ENCODE peak calls at places on chromosomes 5 and 9, in nine cellular contexts. One of them, this sample, is unnamed. For H3K9me3, the result is how much of the 10 kb centered on the place peaks cover.

GRCh38 chr5:169142264-169142970 is 158.5 kb downstream of the SLIT3 start:
- DNase-seq in neural progenitor cell: no peak
- DNase-seq in PC-9: no peak
- DNase-seq in RWPE2: no peak
- DNase-seq in GM23248: no peak
- DNase-seq in CD8-positive, alpha-beta T cell: no peak
- DNase-seq in cardiac muscle cell: no peak
- DNase-seq in stomach: peak
- DNase-seq in heart left ventricle: peak
- DNase-seq in this sample: peak

GRCh38 chr9:109248133-109248581 is 72.7 kb downstream of the EPB41L4B start:
- DNase-seq in neural progenitor cell: no peak
- DNase-seq in PC-9: no peak
- DNase-seq in RWPE2: no peak
- DNase-seq in GM23248: peak
- DNase-seq in CD8-positive, alpha-beta T cell: no peak
- DNase-seq in cardiac muscle cell: no peak
- DNase-seq in stomach: no peak
- DNase-seq in heart left ventricle: no peak
- DNase-seq in this sample: peak

GRCh38 chr5:149053027-149053705 is 9.7 kb downstream of the SH3TC2 start:
- DNase-seq in neural progenitor cell: peak
- DNase-seq in PC-9: no peak
- DNase-seq in RWPE2: no peak
- DNase-seq in GM23248: peak
- DNase-seq in CD8-positive, alpha-beta T cell: no peak
- DNase-seq in cardiac muscle cell: peak
- DNase-seq in stomach: no peak
- DNase-seq in heart left ventricle: no peak
- DNase-seq in this sample: no peak

GRCh38 chr5:179312557-179313235 is 32.6 kb downstream of the ADAMTS2 start:
- DNase-seq in neural progenitor cell: no peak
- DNase-seq in PC-9: no peak
- DNase-seq in RWPE2: peak
- DNase-seq in GM23248: no peak
- DNase-seq in CD8-positive, alpha-beta T cell: no peak
- DNase-seq in cardiac muscle cell: no peak
- DNase-seq in stomach: no peak
- DNase-seq in heart left ventricle: no peak
- DNase-seq in this sample: peak

GRCh38 chr9:18238752-18239151 is 235.2 kb upstream of the ADAMTSL1 start:
- DNase-seq in neural progenitor cell: no peak
- DNase-seq in PC-9: no peak
- DNase-seq in RWPE2: no peak
- DNase-seq in GM23248: peak
- DNase-seq in CD8-positive, alpha-beta T cell: no peak
- DNase-seq in cardiac muscle cell: no peak
- DNase-seq in stomach: no peak
- DNase-seq in heart left ventricle: no peak
- DNase-seq in this sample: no peak

GRCh38 chr9:97830884-97831829 is 21.9 kb upstream of the FOXE1 start:
- DNase-seq in neural progenitor cell: no peak
- DNase-seq in PC-9: no peak
- DNase-seq in RWPE2: no peak
- DNase-seq in GM23248: no peak
- DNase-seq in CD8-positive, alpha-beta T cell: no peak
- DNase-seq in cardiac muscle cell: peak
- DNase-seq in stomach: no peak
- DNase-seq in heart left ventricle: no peak
- DNase-seq in this sample: no peak

GRCh38 chr5:99191181-99191775 is 262.5 kb upstream of the CHD1 start:
- DNase-seq in neural progenitor cell: no peak
- DNase-seq in PC-9: no peak
- DNase-seq in RWPE2: no peak
- DNase-seq in GM23248: peak
- DNase-seq in CD8-positive, alpha-beta T cell: no peak
- DNase-seq in cardiac muscle cell: no peak
- DNase-seq in stomach: no peak
- DNase-seq in heart left ventricle: no peak
- DNase-seq in this sample: no peak

GRCh38 chr9:83965350-83966208 is 14.4 kb downstream of the HNRNPK start:
- DNase-seq in neural progenitor cell: no peak
- DNase-seq in PC-9: no peak
- DNase-seq in RWPE2: no peak
- DNase-seq in GM23248: no peak
- DNase-seq in CD8-positive, alpha-beta T cell: no peak
- DNase-seq in cardiac muscle cell: no peak
- DNase-seq in stomach: no peak
- DNase-seq in heart left ventricle: no peak
- DNase-seq in this sample: no peak

GRCh38 chr5:176167800-176168199 is 70.4 kb upstream of the SIMC1 start:
- DNase-seq in neural progenitor cell: peak
- DNase-seq in PC-9: no peak
- DNase-seq in RWPE2: no peak
- DNase-seq in GM23248: peak
- DNase-seq in CD8-positive, alpha-beta T cell: no peak
- DNase-seq in cardiac muscle cell: peak
- DNase-seq in stomach: no peak
- DNase-seq in heart left ventricle: no peak
- DNase-seq in this sample: no peak

GRCh38 chr5:109619661-109620060 is 70.1 kb upstream of the MAN2A1 start:
- DNase-seq in neural progenitor cell: no peak
- DNase-seq in PC-9: no peak
- DNase-seq in RWPE2: no peak
- DNase-seq in GM23248: no peak
- DNase-seq in CD8-positive, alpha-beta T cell: no peak
- DNase-seq in cardiac muscle cell: no peak
- DNase-seq in stomach: no peak
- DNase-seq in heart left ventricle: no peak
- DNase-seq in this sample: no peak

GRCh38 chr5:134577022-134577795 is 51.7 kb downstream of the JADE2 start:
- DNase-seq in neural progenitor cell: no peak
- DNase-seq in PC-9: peak
- DNase-seq in RWPE2: no peak
- DNase-seq in GM23248: peak
- DNase-seq in CD8-positive, alpha-beta T cell: no peak
- DNase-seq in cardiac muscle cell: no peak
- DNase-seq in stomach: no peak
- DNase-seq in heart left ventricle: no peak
- DNase-seq in this sample: no peak

GRCh38 chr5:146173597-146173996 is 8.9 kb downstream of the LARS1 start:
- DNase-seq in neural progenitor cell: no peak
- DNase-seq in PC-9: no peak
- DNase-seq in RWPE2: no peak
- DNase-seq in GM23248: no peak
- DNase-seq in CD8-positive, alpha-beta T cell: no peak
- DNase-seq in cardiac muscle cell: no peak
- DNase-seq in stomach: no peak
- DNase-seq in heart left ventricle: no peak
- DNase-seq in this sample: no peak

GRCh38 chr9:94818196-94818541 is 91.7 kb downstream of the AOPEP start:
- DNase-seq in neural progenitor cell: no peak
- DNase-seq in PC-9: no peak
- DNase-seq in RWPE2: no peak
- DNase-seq in GM23248: no peak
- DNase-seq in CD8-positive, alpha-beta T cell: no peak
- DNase-seq in cardiac muscle cell: no peak
- DNase-seq in stomach: no peak
- DNase-seq in heart left ventricle: no peak
- DNase-seq in this sample: no peak

GRCh38 chr5:176955895-176956294 is 50.7 kb downstream of the UIMC1 start:
- DNase-seq in neural progenitor cell: no peak
- DNase-seq in PC-9: no peak
- DNase-seq in RWPE2: no peak
- DNase-seq in GM23248: peak
- DNase-seq in CD8-positive, alpha-beta T cell: no peak
- DNase-seq in cardiac muscle cell: no peak
- DNase-seq in stomach: no peak
- DNase-seq in heart left ventricle: no peak
- DNase-seq in this sample: no peak

GRCh38 chr5:110752953-110753352 is 14.1 kb downstream of the SLC25A46 start:
- DNase-seq in neural progenitor cell: no peak
- DNase-seq in PC-9: no peak
- DNase-seq in RWPE2: no peak
- DNase-seq in GM23248: no peak
- DNase-seq in CD8-positive, alpha-beta T cell: no peak
- DNase-seq in cardiac muscle cell: no peak
- DNase-seq in stomach: no peak
- DNase-seq in heart left ventricle: no peak
- DNase-seq in this sample: no peak

GRCh38 chr5:120615967-120616645 is 152.0 kb downstream of the PRR16 start:
- DNase-seq in neural progenitor cell: peak
- DNase-seq in PC-9: peak
- DNase-seq in RWPE2: no peak
- DNase-seq in GM23248: peak
- DNase-seq in CD8-positive, alpha-beta T cell: no peak
- DNase-seq in cardiac muscle cell: no peak
- DNase-seq in stomach: no peak
- DNase-seq in heart left ventricle: no peak
- DNase-seq in this sample: no peak

GRCh38 chr9:27247756-27248155 is 49.2 kb downstream of the EQTN start:
- DNase-seq in neural progenitor cell: peak
- DNase-seq in PC-9: peak
- DNase-seq in RWPE2: no peak
- DNase-seq in GM23248: peak
- DNase-seq in CD8-positive, alpha-beta T cell: no peak
- DNase-seq in cardiac muscle cell: peak
- DNase-seq in stomach: peak
- DNase-seq in heart left ventricle: no peak
- DNase-seq in this sample: peak

GRCh38 chr5:31768784-31769183 is 129.9 kb downstream of the PDZD2 start:
- DNase-seq in neural progenitor cell: no peak
- DNase-seq in PC-9: no peak
- DNase-seq in RWPE2: no peak
- DNase-seq in GM23248: no peak
- DNase-seq in CD8-positive, alpha-beta T cell: no peak
- DNase-seq in cardiac muscle cell: no peak
- DNase-seq in stomach: no peak
- DNase-seq in heart left ventricle: no peak
- DNase-seq in this sample: no peak

GRCh38 chr5:61659221-61659696 is 327.2 kb downstream of the ZSWIM6 start:
- DNase-seq in neural progenitor cell: peak
- DNase-seq in PC-9: no peak
- DNase-seq in RWPE2: no peak
- DNase-seq in GM23248: no peak
- DNase-seq in CD8-positive, alpha-beta T cell: no peak
- DNase-seq in cardiac muscle cell: peak
- DNase-seq in stomach: peak
- DNase-seq in heart left ventricle: peak
- DNase-seq in this sample: peak

GRCh38 chr5:41402845-41403244 is 107.6 kb downstream of the PLCXD3 start:
- DNase-seq in neural progenitor cell: no peak
- DNase-seq in PC-9: no peak
- DNase-seq in RWPE2: no peak
- DNase-seq in GM23248: no peak
- DNase-seq in CD8-positive, alpha-beta T cell: no peak
- DNase-seq in cardiac muscle cell: no peak
- DNase-seq in stomach: no peak
- DNase-seq in heart left ventricle: no peak
- DNase-seq in this sample: no peak
- H3K27ac ChIP-seq in neural progenitor cell: no peak
- H3K27ac ChIP-seq in PC-9: no peak
- H3K27ac ChIP-seq in RWPE2: no peak
- H3K27ac ChIP-seq in GM23248: no peak
- H3K27ac ChIP-seq in CD8-positive, alpha-beta T cell: no peak
- H3K27ac ChIP-seq in cardiac muscle cell: no peak
- H3K27ac ChIP-seq in stomach: no peak
- H3K27ac ChIP-seq in heart left ventricle: no peak
- H3K27ac ChIP-seq in this sample: no peak

DNA sequence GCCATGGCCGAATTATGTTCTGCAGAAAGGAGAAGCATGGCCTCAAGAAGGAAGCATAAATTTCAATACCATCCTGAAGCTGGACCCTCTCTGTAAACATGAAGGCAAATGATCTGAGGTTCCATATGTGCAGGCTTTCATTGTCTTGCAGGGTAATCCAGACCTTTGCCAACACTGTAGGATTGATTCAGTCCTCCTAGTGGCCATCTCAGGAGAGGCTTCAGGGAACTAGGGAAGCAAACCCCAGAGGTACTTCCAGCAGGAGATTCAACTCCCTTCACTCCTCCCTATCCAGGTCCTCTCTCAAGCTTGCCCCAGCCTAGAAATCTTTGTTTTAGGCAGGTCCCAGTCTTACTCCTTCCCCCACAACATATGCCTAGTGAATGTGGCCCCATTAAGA is 99.3 kb upstream of the HCN1 start:
- DNase-seq in neural progenitor cell: no peak
- DNase-seq in PC-9: no peak
- DNase-seq in RWPE2: no peak
- DNase-seq in GM23248: no peak
- DNase-seq in CD8-positive, alpha-beta T cell: no peak
- DNase-seq in cardiac muscle cell: no peak
- DNase-seq in stomach: no peak
- DNase-seq in heart left ventricle: no peak
- DNase-seq in this sample: no peak
- H3K9me3 ChIP-seq in neural progenitor cell: under half
- H3K9me3 ChIP-seq in PC-9: under half
- H3K9me3 ChIP-seq in RWPE2: under half
- H3K9me3 ChIP-seq in GM23248: under half
- H3K9me3 ChIP-seq in CD8-positive, alpha-beta T cell: under half
- H3K9me3 ChIP-seq in cardiac muscle cell: under half
- H3K9me3 ChIP-seq in stomach: under half
- H3K9me3 ChIP-seq in heart left ventricle: under half
- H3K9me3 ChIP-seq in this sample: under half

DNA sequence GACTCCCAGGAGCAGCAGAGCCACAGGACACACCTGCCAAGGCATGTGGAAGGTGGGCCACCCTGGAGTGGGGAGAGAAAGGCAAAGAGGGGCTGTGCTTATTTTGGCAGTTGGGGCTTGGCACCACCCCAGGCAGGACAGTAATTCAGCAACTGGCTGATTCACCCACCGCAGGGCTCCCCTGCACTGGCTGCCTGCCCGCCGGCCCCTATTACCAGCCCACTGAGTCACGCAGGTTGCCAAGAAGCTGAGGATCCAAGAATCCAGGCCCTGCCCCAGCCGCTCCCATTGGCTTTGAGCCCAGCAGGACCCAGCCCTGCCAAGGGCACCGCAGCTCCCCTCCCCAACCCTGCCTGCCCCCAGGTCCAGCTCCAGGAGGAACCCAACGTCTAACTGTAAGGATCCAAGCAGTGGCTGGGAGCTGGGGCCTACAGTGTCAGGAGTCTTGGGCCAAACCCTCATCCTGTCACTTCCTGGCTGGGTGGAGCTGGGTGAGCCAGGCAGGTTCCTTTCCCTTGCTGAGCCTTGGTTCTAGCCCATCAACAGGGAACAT is 14.2 kb upstream of the RALGDS start:
- DNase-seq in neural progenitor cell: no peak
- DNase-seq in PC-9: peak
- DNase-seq in RWPE2: peak
- DNase-seq in GM23248: peak
- DNase-seq in CD8-positive, alpha-beta T cell: no peak
- DNase-seq in cardiac muscle cell: no peak
- DNase-seq in stomach: peak
- DNase-seq in heart left ventricle: peak
- DNase-seq in this sample: peak
- H3K27ac ChIP-seq in neural progenitor cell: no peak
- H3K27ac ChIP-seq in PC-9: peak
- H3K27ac ChIP-seq in RWPE2: peak
- H3K27ac ChIP-seq in GM23248: peak
- H3K27ac ChIP-seq in CD8-positive, alpha-beta T cell: peak
- H3K27ac ChIP-seq in cardiac muscle cell: peak
- H3K27ac ChIP-seq in stomach: peak
- H3K27ac ChIP-seq in heart left ventricle: peak
- H3K27ac ChIP-seq in this sample: peak

GRCh38 chr5:3284506-3284905 is 311.1 kb upstream of the IRX1 start:
- DNase-seq in neural progenitor cell: no peak
- DNase-seq in PC-9: no peak
- DNase-seq in RWPE2: no peak
- DNase-seq in GM23248: no peak
- DNase-seq in CD8-positive, alpha-beta T cell: no peak
- DNase-seq in cardiac muscle cell: no peak
- DNase-seq in stomach: no peak
- DNase-seq in heart left ventricle: no peak
- DNase-seq in this sample: no peak
- H3K9me3 ChIP-seq in neural progenitor cell: under half
- H3K9me3 ChIP-seq in PC-9: under half
- H3K9me3 ChIP-seq in RWPE2: under half
- H3K9me3 ChIP-seq in GM23248: under half
- H3K9me3 ChIP-seq in CD8-positive, alpha-beta T cell: under half
- H3K9me3 ChIP-seq in cardiac muscle cell: under half
- H3K9me3 ChIP-seq in stomach: under half
- H3K9me3 ChIP-seq in heart left ventricle: under half
- H3K9me3 ChIP-seq in this sample: under half